ENCODE peak calls at places on chromosomes 7 and 10, in four cellular contexts. I is GM12864, Z is AG09309, N is lower lobe of right lung. X is an unnamed sample.

GRCh38 chr7:18429547-18429946 is 66.0 kb upstream of the HDAC9 start:
- DNase-seq in I (no peak), N (no peak), Z (no peak), X (peak)

GRCh38 chr7:137886266-137886665 is 39.5 kb upstream of the DGKI start:
- DNase-seq in I (no peak), Z (no peak), N (no peak), X (no peak)

GRCh38 chr10:117004238-117004626 is 755 bp downstream of the SHTN1 start:
- DNase-seq in Z (no peak), N (no peak), I (no peak), X (no peak)

GRCh38 chr7:100825760-100826545 is 1.4 kb downstream of the EPHB4 start:
- DNase-seq in N (no peak), I (no peak), Z (peak), X (peak)

GRCh38 chr10:8047452-8048280 is 6.8 kb upstream of the GATA3 start:
- DNase-seq in Z (no peak), N (no peak), I (no peak), X (no peak)

GRCh38 chr10:100009283-100009792 is 409 bp downstream of the DNMBP start:
- DNase-seq in N (peak), I (no peak), Z (no peak), X (no peak)

GRCh38 chr7:95213809-95214492 is 110.4 kb downstream of the PON1 start:
- DNase-seq in Z (no peak), N (no peak), I (no peak), X (peak)

GRCh38 chr7:143287935-143288826 is at the start of gene CASP2:
- DNase-seq in N (peak), I (peak), Z (peak), X (peak)

GRCh38 chr10:104351919-104352318 is 1.7 kb upstream of the CFAP58 start:
- DNase-seq in N (no peak), I (no peak), Z (no peak), X (no peak)

GRCh38 chr7:121442845-121443244 is 46.7 kb upstream of the FAM3C start:
- DNase-seq in Z (no peak), I (no peak), N (no peak), X (no peak)

GRCh38 chr7:149669121-149669818 is 104.1 kb downstream of the ZNF467 start:
- DNase-seq in I (no peak), Z (no peak), N (no peak), X (no peak)

GRCh38 chr10:71975087-71975890 is 11.1 kb downstream of the CHST3 start:
- DNase-seq in I (no peak), Z (no peak), N (no peak), X (no peak)

GRCh38 chr7:157760004-157760730 is 423.4 kb downstream of the DNAJB6 start:
- DNase-seq in N (no peak), Z (no peak), I (no peak), X (no peak)

GRCh38 chr10:90175161-90175681 is 473.8 kb downstream of the KIF20B start:
- DNase-seq in I (no peak), Z (no peak), N (no peak), X (no peak)

GRCh38 chr7:139075871-139076686 is 33.4 kb downstream of the ZC3HAV1 start:
- DNase-seq in N (no peak), Z (no peak), I (no peak), X (no peak)

GRCh38 chr7:99125505-99125865 is 18.4 kb downstream of the SMURF1 start:
- DNase-seq in I (no peak), N (no peak), Z (no peak), X (no peak)

GRCh38 chr10:97543025-97543546 is 29.5 kb upstream of the ANKRD2 start:
- DNase-seq in Z (peak), I (no peak), N (peak), X (peak)

GRCh38 chr7:36303202-36304098 is 86.2 kb upstream of the ANLN start:
- DNase-seq in N (peak), I (no peak), Z (peak), X (peak)

GRCh38 chr10:24685958-24686540 is 37.6 kb downstream of the ARHGAP21 start:
- DNase-seq in Z (peak), N (no peak), I (no peak), X (no peak)

GRCh38 chr7:75842836-75843446 is 29.3 kb upstream of the CCL24 start:
- DNase-seq in I (peak), N (no peak), Z (peak), X (peak)

GRCh38 chr10:107424628-107425027 is 260.1 kb upstream of the SORCS1 start:
- DNase-seq in I (no peak), Z (no peak), N (no peak), X (no peak)

GRCh38 chr10:80199828-80200227 is 5.5 kb downstream of the ANXA11 start:
- DNase-seq in N (no peak), Z (peak), I (no peak), X (peak)

GRCh38 chr7:91634485-91635177 is 245.9 kb downstream of the MTERF1 start:
- DNase-seq in Z (no peak), N (no peak), I (no peak), X (no peak)

GRCh38 chr7:76149847-76150691 is 51.6 kb upstream of the SRRM3 start:
- DNase-seq in N (no peak), I (no peak), Z (no peak), X (no peak)

GRCh38 chr7:100563809-100564400 is 9.8 kb downstream of the SAP25 start:
- DNase-seq in I (no peak), Z (peak), N (peak), X (no peak)

GRCh38 chr10:8402469-8403074 is 348.1 kb downstream of the GATA3 start:
- DNase-seq in I (no peak), Z (no peak), N (no peak), X (no peak)

GRCh38 chr10:98252451-98252850 is 15.5 kb downstream of the LOXL4 start:
- DNase-seq in Z (no peak), I (no peak), N (no peak), X (no peak)

GRCh38 chr10:51269816-51270215 is 195.5 kb downstream of the PRKG1 start:
- DNase-seq in N (no peak), Z (no peak), I (no peak), X (no peak)

GRCh38 chr10:68462536-68462935 is 9.2 kb downstream of the DNA2 start:
- DNase-seq in Z (no peak), I (no peak), N (no peak), X (no peak)

GRCh38 chr7:42661312-42661711 is 250.6 kb downstream of the C7orf25 start:
- DNase-seq in I (no peak), N (no peak), Z (peak), X (no peak)

GRCh38 chr7:157065046-157065445 is 54.6 kb upstream of the MNX1 start:
- DNase-seq in Z (no peak), N (no peak), I (no peak), X (no peak)

GRCh38 chr10:128150045-128150493 is 23.8 kb upstream of the MKI67 start:
- DNase-seq in I (no peak), N (peak), Z (peak), X (no peak)

DNA sequence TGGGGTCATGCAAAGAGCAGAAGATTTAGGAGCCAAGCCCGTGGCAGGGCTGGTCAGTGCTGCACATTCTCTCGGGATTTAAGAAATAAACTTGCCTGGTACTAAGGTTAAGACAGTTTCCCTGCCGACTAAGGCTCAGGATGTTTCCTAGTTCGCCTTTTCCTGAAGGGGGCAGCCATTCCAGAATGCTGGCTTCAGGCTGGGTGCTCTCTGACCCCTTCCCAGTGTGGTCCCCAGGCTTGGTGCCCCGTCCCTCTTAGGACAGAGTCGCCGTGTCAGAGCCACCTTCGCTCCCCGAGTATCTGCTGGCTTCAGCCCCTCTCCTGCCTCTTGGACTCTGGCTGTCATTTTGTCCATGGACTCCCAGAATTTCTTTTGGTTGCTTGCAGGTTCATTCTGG is 117.2 kb downstream of the ELFN1 start:
- DNase-seq in I (no peak), Z (no peak), N (no peak), X (no peak)
- TF ChIP-seq CTCF in I (no peak), Z (no peak), N (no peak), X (no peak)

DNA sequence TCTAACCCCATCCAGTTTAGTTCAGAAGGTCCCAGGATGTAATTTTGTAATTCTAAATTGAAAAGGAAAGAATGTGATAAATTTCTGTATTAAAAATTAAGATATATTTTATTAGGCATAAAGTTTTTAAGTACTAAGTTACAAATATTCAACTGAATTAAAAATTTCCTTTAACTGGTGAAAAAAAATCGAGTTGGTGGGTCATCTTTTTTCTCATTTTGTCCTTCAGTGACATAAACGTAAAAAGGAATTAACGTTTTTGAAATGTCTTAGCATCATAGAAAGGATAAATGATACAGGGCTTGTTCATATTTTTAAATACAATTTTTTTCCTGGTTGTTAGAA is 88.5 kb downstream of the BTRC start:
- DNase-seq in N (no peak), Z (no peak), I (no peak), X (no peak)
- TF ChIP-seq CTCF in N (no peak), Z (no peak), I (no peak), X (no peak)

GRCh38 chr10:47062801-47063200 is 151.6 kb downstream of the PTPN20 start:
- DNase-seq in Z (no peak), N (no peak), I (no peak), X (no peak)
- TF ChIP-seq CTCF in Z (peak), N (no peak), I (no peak), X (peak)

DNA sequence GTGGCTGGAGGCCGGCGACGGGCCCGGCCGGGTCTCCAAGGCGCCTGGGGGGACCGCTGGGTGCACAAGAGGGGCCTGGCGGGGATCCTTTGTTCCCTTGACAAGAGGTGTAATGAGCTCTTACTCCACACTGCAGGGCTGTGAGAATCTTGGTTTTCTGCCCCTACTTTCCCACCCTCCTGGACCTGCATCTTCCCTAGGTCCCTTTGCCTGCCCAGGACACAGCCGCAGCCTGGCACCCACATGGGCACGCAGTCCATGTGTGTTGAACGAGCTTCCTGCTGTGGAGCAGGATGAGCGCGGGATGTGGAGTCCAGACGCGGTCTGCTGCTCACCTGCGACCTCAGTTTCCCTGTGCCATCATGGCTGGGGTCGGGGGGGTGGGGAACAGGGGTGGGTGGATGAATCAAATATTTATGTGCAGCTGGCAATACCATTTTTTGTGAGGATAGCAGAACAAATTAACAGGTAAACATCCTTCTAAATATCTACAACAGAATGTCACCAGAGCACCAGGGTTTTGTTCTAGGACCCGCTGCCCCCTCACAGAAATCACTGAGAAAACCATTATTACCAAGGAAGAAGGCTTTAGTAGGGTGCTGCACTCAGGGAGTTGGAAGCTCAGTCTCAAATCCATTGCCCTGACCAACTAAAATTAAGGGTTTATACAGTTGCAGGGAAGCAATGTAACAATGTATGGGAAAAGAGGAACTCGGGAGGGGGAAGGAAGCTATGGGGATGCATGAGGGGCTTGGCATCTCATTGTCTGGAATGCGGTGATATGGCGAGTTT is 474 bp upstream of the NSMCE4A start:
- DNase-seq in N (no peak), Z (no peak), I (no peak), X (no peak)
- TF ChIP-seq CTCF in N (peak), Z (no peak), I (peak), X (peak)

GRCh38 chr10:114458955-114459354 is 54.7 kb upstream of the AFAP1L2 start:
- DNase-seq in N (peak), I (no peak), Z (no peak), X (no peak)
- TF ChIP-seq CTCF in N (peak), I (peak), Z (peak), X (peak)

GRCh38 chr7:134553976-134554375 is 5.1 kb downstream of the AKR1B15 start:
- DNase-seq in Z (no peak), I (no peak), N (no peak), X (no peak)
- TF ChIP-seq CTCF in Z (peak), I (peak), N (no peak), X (no peak)

GRCh38 chr7:13988011-13988410 is 1.5 kb downstream of the ETV1 start:
- DNase-seq in I (no peak), Z (no peak), N (no peak), X (no peak)

GRCh38 chr7:13987395-13987794 is 2.1 kb downstream of the ETV1 start:
- DNase-seq in I (no peak), Z (no peak), N (no peak), X (no peak)

GRCh38 chr7:13989944-13990295 is 454 bp upstream of the ETV1 start:
- DNase-seq in I (no peak), N (no peak), Z (no peak), X (no peak)

GRCh38 chr7:13989138-13989943 is at the start of gene ETV1:
- DNase-seq in I (no peak), N (peak), Z (no peak), X (no peak)

DNA sequence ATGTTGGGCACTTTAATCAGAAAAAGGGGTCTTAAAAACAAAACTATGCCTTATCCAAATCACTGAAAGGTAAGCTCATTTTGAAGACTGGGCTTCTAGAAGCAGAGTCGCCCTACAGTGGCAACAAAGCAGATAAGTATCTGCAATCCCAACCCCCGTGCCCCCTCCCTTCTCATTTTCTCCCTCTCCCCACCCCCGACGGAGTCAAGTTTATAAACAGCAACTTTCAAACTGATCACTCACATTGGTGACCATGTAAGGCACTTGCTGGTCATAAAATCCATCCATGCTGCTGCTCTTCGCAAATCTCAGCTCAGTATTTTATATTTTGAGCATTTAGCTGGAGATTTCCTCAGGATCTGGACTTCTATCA is 715 bp downstream of the ETV1 start:
- DNase-seq in N (no peak), Z (no peak), I (no peak), X (no peak)
- TF ChIP-seq CTCF in N (no peak), Z (no peak), I (no peak), X (no peak)

DNA sequence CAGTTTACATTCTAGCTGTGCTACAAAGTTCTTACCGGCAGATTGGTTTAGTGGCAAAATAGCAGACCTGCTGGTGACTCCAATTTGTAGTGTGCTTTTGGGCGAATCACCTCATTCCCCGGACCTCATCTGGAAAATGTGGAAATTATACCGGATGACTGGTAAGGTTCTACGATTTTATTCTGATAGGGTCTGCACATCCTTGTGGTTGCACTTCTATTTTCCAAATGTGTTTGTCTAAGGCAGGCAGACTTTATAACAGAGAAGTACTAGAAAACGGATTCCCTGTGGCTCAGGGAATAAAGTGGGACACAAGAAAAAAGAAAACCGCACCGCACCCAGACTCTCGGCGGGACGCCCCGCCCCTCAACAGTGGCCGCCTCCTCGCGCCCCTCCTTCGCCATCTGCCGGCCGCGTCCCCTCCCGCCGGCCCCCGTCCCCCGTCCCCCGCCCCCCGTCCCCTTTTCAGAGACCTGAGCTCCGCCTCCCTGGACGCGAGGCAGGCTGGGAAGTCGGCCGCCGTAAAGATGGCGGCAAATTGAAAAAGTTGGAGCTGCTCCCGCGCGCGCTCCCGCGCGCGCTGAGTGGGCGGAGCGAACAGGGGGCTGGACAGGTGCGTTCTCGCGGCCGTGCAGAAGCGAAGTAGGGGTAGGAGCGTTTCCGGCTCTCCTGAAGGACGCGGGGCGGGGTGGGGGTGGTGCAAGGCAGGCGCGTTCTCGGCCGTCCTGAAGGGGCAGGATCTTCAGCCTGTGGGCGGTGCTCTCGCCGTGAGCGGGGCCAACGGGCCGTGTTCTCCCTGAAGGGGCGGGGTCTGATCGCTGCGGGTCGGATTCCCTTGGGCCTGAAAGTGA is 531 bp upstream of the CCM2 start:
- DNase-seq in I (peak), Z (peak), N (peak), X (peak)
- TF ChIP-seq CTCF in I (no peak), Z (no peak), N (peak), X (no peak)

GRCh38 chr10:43822509-43823236 is 174.0 kb upstream of the ZNF32 start:
- DNase-seq in Z (no peak), I (no peak), N (no peak), X (no peak)

GRCh38 chr10:43823237-43823605 is 174.5 kb upstream of the ZNF32 start:
- DNase-seq in N (no peak), I (no peak), Z (peak), X (no peak)

GRCh38 chr10:43819464-43820225 is 171.0 kb upstream of the ZNF32 start:
- DNase-seq in I (no peak), N (no peak), Z (no peak), X (no peak)

GRCh38 chr10:43820663-43821062 is 172.0 kb upstream of the ZNF32 start:
- DNase-seq in I (no peak), Z (no peak), N (no peak), X (no peak)

DNA sequence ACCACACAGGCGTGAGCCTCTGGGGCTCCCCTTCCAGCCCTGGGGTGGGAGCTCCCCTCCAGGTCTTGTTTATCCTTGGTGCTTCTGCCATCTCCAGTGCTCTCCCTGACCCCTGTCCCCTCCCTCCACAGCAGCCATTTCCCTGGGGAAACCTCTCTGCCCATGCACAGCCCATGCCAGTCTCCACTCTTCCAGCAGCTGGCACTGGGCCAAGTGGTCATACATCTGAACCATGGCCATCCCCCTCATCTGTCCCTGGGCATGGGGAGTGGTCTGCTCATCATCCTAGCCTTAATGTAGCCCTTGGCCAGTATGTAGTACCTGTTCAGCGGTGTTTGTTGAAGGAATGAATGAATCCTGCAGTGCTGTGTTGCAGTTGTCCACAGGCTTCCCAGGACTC is 172.4 kb upstream of the ZNF32 start:
- DNase-seq in N (no peak), I (no peak), Z (no peak), X (no peak)
- TF ChIP-seq CTCF in N (no peak), I (no peak), Z (no peak), X (no peak)

DNA sequence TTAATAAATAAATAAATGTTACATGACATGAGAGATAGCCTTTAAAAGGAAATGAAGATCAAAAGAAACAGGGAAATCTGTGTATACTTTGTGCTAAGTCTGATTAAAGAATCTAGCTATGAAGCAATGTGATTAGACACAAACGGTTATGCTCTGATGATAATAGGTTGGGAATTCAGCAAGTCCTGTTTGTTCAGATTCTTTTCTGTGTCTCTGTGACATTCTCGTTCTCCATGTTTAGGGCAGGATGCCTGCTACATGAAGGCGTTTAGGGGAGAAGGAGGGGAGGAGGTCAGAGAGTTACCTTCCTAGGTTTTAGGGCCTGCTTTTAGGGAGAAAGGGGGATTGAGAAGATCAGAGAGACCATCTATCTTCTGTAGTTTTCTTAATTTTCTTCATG is 555.3 kb downstream of the DNAJB9 start:
- DNase-seq in Z (no peak), I (no peak), N (no peak), X (no peak)
- TF ChIP-seq CTCF in Z (no peak), I (no peak), N (no peak), X (no peak)

X was measured in astrocyte of the cerebellum.